ENCODE peak calls at places on chromosome 1, in seven cellular contexts. N, J, U, P, C, B and T are unnamed samples.

GRCh38 chr1:10960954-10961833 is 51.3 kb upstream of the TARDBP start:
- DNase-seq in N (peak), J (peak), U (peak), P (peak), C (peak), B (no peak), T (peak)

GRCh38 chr1:45455162-45455561 is 35.8 kb downstream of the TESK2 start:
- DNase-seq in N (no peak), J (peak), U (no peak), P (no peak), C (no peak), B (no peak), T (no peak)

GRCh38 chr1:224259986-224260385 is 70.0 kb downstream of the NVL start:
- DNase-seq in N (no peak), J (no peak), U (no peak), P (no peak), C (no peak), B (no peak), T (no peak)

GRCh38 chr1:81574365-81574764 is 226.4 kb upstream of the ADGRL2 start:
- DNase-seq in N (no peak), J (no peak), U (no peak), P (no peak), C (no peak), B (no peak), T (no peak)

GRCh38 chr1:231512147-231512698 is 16.2 kb upstream of the TSNAX start:
- DNase-seq in N (peak), J (no peak), U (no peak), P (no peak), C (no peak), B (peak), T (peak)

GRCh38 chr1:230167419-230167852 is 100.4 kb downstream of the GALNT2 start:
- DNase-seq in N (peak), J (peak), U (peak), P (peak), C (peak), B (peak), T (peak)

GRCh38 chr1:3910769-3911520 is 10.9 kb upstream of the C1orf174 start:
- DNase-seq in N (peak), J (peak), U (peak), P (peak), C (peak), B (no peak), T (peak)

GRCh38 chr1:22835920-22836319 is 125.3 kb downstream of the EPHB2 start:
- DNase-seq in N (no peak), J (no peak), U (no peak), P (no peak), C (no peak), B (no peak), T (no peak)

GRCh38 chr1:37056201-37056764 is 22.0 kb upstream of the GRIK3 start:
- DNase-seq in N (no peak), J (no peak), U (no peak), P (peak), C (no peak), B (no peak), T (no peak)

GRCh38 chr1:31791131-31791858 is 24.5 kb downstream of the SPOCD1 start:
- DNase-seq in N (no peak), J (no peak), U (no peak), P (no peak), C (no peak), B (no peak), T (no peak)

GRCh38 chr1:55078470-55078869 is 39.1 kb downstream of the PCSK9 start:
- DNase-seq in N (no peak), J (no peak), U (no peak), P (no peak), C (no peak), B (no peak), T (no peak)

GRCh38 chr1:43693371-43693770 is 14.0 kb upstream of the ST3GAL3 start:
- DNase-seq in N (no peak), J (no peak), U (no peak), P (no peak), C (no peak), B (no peak), T (no peak)

GRCh38 chr1:162151900-162152829 is 82.7 kb downstream of the NOS1AP start:
- DNase-seq in N (no peak), J (no peak), U (no peak), P (no peak), C (no peak), B (no peak), T (peak)

GRCh38 chr1:62230724-62231123 is 36.1 kb downstream of the L1TD1 start:
- DNase-seq in N (peak), J (no peak), U (no peak), P (no peak), C (no peak), B (no peak), T (no peak)

GRCh38 chr1:209072481-209072880 is 511.0 kb upstream of the CAMK1G start:
- DNase-seq in N (no peak), J (no peak), U (no peak), P (no peak), C (no peak), B (no peak), T (no peak)

GRCh38 chr1:209080170-209080781 is 503.2 kb upstream of the CAMK1G start:
- DNase-seq in N (no peak), J (no peak), U (no peak), P (no peak), C (no peak), B (no peak), T (no peak)

GRCh38 chr1:209074575-209075250 is 508.8 kb upstream of the CAMK1G start:
- DNase-seq in N (no peak), J (no peak), U (no peak), P (no peak), C (no peak), B (no peak), T (no peak)

GRCh38 chr1:209073879-209074278 is 509.6 kb upstream of the CAMK1G start:
- DNase-seq in N (no peak), J (no peak), U (no peak), P (no peak), C (no peak), B (no peak), T (no peak)

GRCh38 chr1:209076688-209077087 is 506.8 kb upstream of the CAMK1G start:
- DNase-seq in N (peak), J (no peak), U (peak), P (no peak), C (no peak), B (no peak), T (no peak)
- TF ChIP-seq YY1 in N (no peak), J (no peak), U (no peak), P (no peak), C (no peak), B (no peak), T (no peak)

GRCh38 chr1:17581389-17582123 is 42.1 kb downstream of the ARHGEF10L start:
- DNase-seq in N (no peak), J (no peak), U (no peak), P (peak), C (no peak), B (no peak), T (peak)
- TF ChIP-seq YY1 in N (no peak), J (no peak), U (no peak), P (no peak), C (no peak), B (no peak), T (no peak)

GRCh38 chr1:25609921-25610320 is 6.7 kb upstream of the MAN1C1 start:
- DNase-seq in N (no peak), J (no peak), U (no peak), P (peak), C (no peak), B (no peak), T (no peak)
- TF ChIP-seq YY1 in N (no peak), J (no peak), U (no peak), P (no peak), C (no peak), B (no peak), T (no peak)

GRCh38 chr1:14136152-14136763 is 436.3 kb downstream of the PRDM2 start:
- DNase-seq in N (no peak), J (peak), U (no peak), P (no peak), C (no peak), B (no peak), T (no peak)
- TF ChIP-seq YY1 in N (no peak), J (no peak), U (peak), P (no peak), C (no peak), B (no peak), T (no peak)

DNA sequence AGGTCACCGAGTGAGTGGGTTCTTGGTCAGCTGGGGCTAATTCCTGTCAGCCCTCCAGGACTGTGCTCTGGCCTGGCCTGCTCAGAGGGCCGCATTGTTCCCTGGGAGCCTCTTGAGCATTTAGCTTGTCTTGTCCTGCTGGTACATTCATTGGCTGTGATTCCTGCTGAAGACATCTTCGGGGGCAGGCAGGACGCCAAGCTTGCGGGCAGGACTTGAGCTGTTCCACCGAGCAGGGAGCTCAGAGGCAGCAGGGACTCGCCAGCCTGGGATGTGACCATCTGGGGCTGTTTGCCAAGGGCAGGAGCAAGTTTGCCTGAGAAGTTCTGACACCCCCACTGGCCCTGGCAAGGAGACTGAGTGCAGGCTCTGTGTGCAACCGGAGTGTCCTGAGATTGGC is 7.0 kb upstream of the SLC26A9 start:
- DNase-seq in N (no peak), J (no peak), U (no peak), P (no peak), C (no peak), B (no peak), T (no peak)
- TF ChIP-seq YY1 in N (no peak), J (no peak), U (no peak), P (no peak), C (no peak), B (no peak), T (no peak)

GRCh38 chr1:203378529-203379271 is 27.8 kb upstream of the FMOD start:
- DNase-seq in N (no peak), J (no peak), U (no peak), P (no peak), C (no peak), B (no peak), T (no peak)
- TF ChIP-seq YY1 in N (no peak), J (no peak), U (no peak), P (no peak), C (no peak), B (no peak), T (no peak)

GRCh38 chr1:112141301-112141700 is 151.8 kb upstream of the KCND3 start:
- DNase-seq in N (no peak), J (no peak), U (no peak), P (no peak), C (no peak), B (no peak), T (no peak)

GRCh38 chr1:112146201-112146715 is 156.8 kb upstream of the KCND3 start:
- DNase-seq in N (no peak), J (no peak), U (no peak), P (no peak), C (no peak), B (no peak), T (no peak)

GRCh38 chr1:112141923-112142322 is 152.5 kb upstream of the KCND3 start:
- DNase-seq in N (no peak), J (no peak), U (no peak), P (no peak), C (no peak), B (no peak), T (no peak)

GRCh38 chr1:112143871-112144441 is 154.5 kb upstream of the KCND3 start:
- DNase-seq in N (no peak), J (no peak), U (no peak), P (no peak), C (no peak), B (no peak), T (no peak)

DNA sequence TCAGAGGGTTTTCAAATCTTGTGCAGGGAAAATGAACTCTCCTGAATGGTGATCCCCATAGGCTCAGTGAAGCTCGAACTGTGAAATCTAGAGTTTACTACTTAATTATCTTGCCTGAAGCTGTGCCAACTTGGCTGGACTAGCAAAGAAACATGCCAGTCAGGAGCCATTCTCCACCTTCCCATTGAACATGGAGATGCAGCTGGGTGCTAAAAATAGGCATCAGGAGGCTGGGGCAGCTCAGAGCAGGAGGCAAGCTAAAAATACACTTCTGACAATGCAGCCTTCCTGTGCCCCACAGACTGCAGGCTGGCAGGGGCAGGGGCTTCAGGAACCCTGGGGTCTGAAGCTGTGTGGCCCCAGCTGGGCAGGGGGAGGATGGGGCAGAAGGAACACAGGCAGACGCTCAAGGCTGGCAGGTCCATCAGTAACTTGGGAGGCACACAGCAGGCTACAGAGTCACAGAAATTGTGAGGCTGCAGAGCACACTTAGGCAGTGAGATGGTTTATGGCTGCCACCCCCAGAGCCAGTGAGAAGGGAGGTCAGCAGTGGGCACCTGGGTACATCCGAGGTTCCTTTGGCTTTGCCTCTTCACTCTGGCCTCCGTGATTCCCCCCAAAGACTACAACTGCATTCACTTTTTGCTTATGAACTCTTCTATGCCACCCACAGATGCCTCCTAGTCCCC is 155.4 kb upstream of the KCND3 start:
- DNase-seq in N (no peak), J (no peak), U (no peak), P (no peak), C (no peak), B (no peak), T (no peak)
- TF ChIP-seq YY1 in N (no peak), J (no peak), U (no peak), P (no peak), C (no peak), B (no peak), T (no peak)

GRCh38 chr1:98437540-98437939 is 224.0 kb upstream of the SNX7 start:
- DNase-seq in N (no peak), J (no peak), U (no peak), P (no peak), C (no peak), B (no peak), T (no peak)
- TF ChIP-seq YY1 in N (no peak), J (no peak), U (no peak), P (no peak), C (no peak), B (no peak), T (no peak)